ENCODE peak calls at places on chromosomes 6 and 20, in five cellular contexts. E is NCI-H146; M is HFF-Myc; X is activated gamma-delta T cell treated with anti-CD3 and anti-CD28 coated beads, Interleukin-2, amount 50 U/mL, for 16 hours; G is activated T-cell treated with anti-CD3 and anti-CD28 coated beads for 4 hours. S is an unnamed sample.
A peak's percentile ranks its signal among the peaks of the same experiment; 100 is the strongest.

GRCh38 chr6:142825760-142826159 is 119.2 kb downstream of the HIVEP2 start:
- DNase-seq in G (no peak), X (no peak), E (no peak), M (no peak), S (no peak)

GRCh38 chr20:43963872-43964791 is 49.5 kb downstream of the TOX2 start:
- DNase-seq in X (no peak), G (no peak), E (no peak), M (no peak), S (no peak)

GRCh38 chr6:11427827-11428245 is 109.7 kb upstream of the TMEM170B start:
- DNase-seq in X (no peak), E (no peak), G (no peak), M (no peak), S (peak; percentile 20)

GRCh38 chr6:165714907-165715306 is 51.9 kb upstream of the PDE10A start:
- DNase-seq in G (no peak), X (no peak), M (no peak), E (no peak), S (no peak)

GRCh38 chr20:64191002-64191401 is 26.8 kb downstream of the MYT1 start:
- DNase-seq in X (no peak), E (no peak), M (no peak), G (no peak), S (no peak)

GRCh38 chr6:29510746-29511300 is 23.1 kb upstream of the MAS1L start:
- DNase-seq in M (no peak), E (no peak), X (no peak), G (no peak), S (no peak)

GRCh38 chr6:146545608-146546007 is 2.0 kb downstream of the RAB32 start:
- DNase-seq in M (no peak), G (no peak), X (no peak), E (no peak), S (peak; percentile 38)

GRCh38 chr20:36018208-36018988 is 50.0 kb downstream of the CNBD2 start:
- DNase-seq in G (no peak), M (no peak), E (no peak), X (no peak), S (no peak)

GRCh38 chr6:106413016-106413415 is 52.5 kb downstream of the CRYBG1 start:
- DNase-seq in M (no peak), E (no peak), X (no peak), G (no peak), S (no peak)

GRCh38 chr6:26295691-26296555 is 69.1 kb upstream of the BTN3A2 start:
- DNase-seq in E (no peak), X (no peak), M (no peak), G (no peak), S (peak; percentile 96)

GRCh38 chr6:34926655-34927054 is 37.6 kb downstream of the ANKS1A start:
- DNase-seq in M (no peak), X (no peak), G (no peak), E (no peak), S (peak; percentile 70)

GRCh38 chr20:17875106-17875980 is 93.3 kb downstream of the SNX5 start:
- DNase-seq in M (no peak), X (no peak), E (no peak), G (no peak), S (no peak)

GRCh38 chr6:146770965-146771735 is 172.4 kb downstream of the ADGB start:
- DNase-seq in X (no peak), G (peak; percentile 11), E (no peak), M (no peak), S (peak; percentile 11)

GRCh38 chr6:97586344-97586743 is 303.3 kb upstream of the MMS22L start:
- DNase-seq in M (no peak), X (no peak), G (no peak), E (peak; percentile 28), S (no peak)

GRCh38 chr6:47413752-47414516 is 63.7 kb upstream of the CD2AP start:
- DNase-seq in X (peak; percentile 11), E (peak; percentile 51), G (no peak), M (peak; percentile 37), S (peak; percentile 54)

GRCh38 chr6:151161363-151161762 is 78.4 kb upstream of the AKAP12 start:
- DNase-seq in M (no peak), G (no peak), X (no peak), E (no peak), S (no peak)

GRCh38 chr6:43172127-43173007 is 1.3 kb downstream of the SRF start:
- DNase-seq in M (no peak), E (peak; percentile 76), X (peak; percentile 39), G (peak; percentile 35), S (peak; percentile 27)

GRCh38 chr6:130326496-130326895 is 39.3 kb upstream of the TMEM200A start:
- DNase-seq in X (no peak), M (no peak), G (no peak), E (no peak), S (no peak)

GRCh38 chr6:30091577-30092381 is 16.2 kb upstream of the RNF39 start:
- DNase-seq in M (peak; percentile 24), E (no peak), X (no peak), G (no peak), S (peak; percentile 17)

GRCh38 chr6:73612611-73613010 is 41.2 kb downstream of the SLC17A5 start:
- DNase-seq in G (no peak), X (no peak), M (no peak), E (no peak), S (no peak)

GRCh38 chr6:27038498-27038897 is 209.0 kb upstream of the PRSS16 start:
- DNase-seq in G (no peak), X (no peak), E (no peak), M (no peak), S (no peak)

GRCh38 chr20:3847419-3847940 is 846 bp downstream of the MAVS start:
- DNase-seq in E (no peak), G (no peak), M (no peak), X (no peak), S (no peak)

GRCh38 chr20:11912013-11912663 is 5.6 kb upstream of the BTBD3 start:
- DNase-seq in X (no peak), E (peak; percentile 58), G (no peak), M (no peak), S (no peak)

GRCh38 chr20:53752971-53753879 is 159.6 kb upstream of the ZNF217 start:
- DNase-seq in G (no peak), M (no peak), E (no peak), X (no peak), S (no peak)

GRCh38 chr20:17615645-17616479 is 46.0 kb downstream of the DSTN start:
- DNase-seq in G (no peak), X (no peak), E (peak; percentile 89), M (no peak), S (no peak)

GRCh38 chr6:33417127-33417902 is 592 bp downstream of the CUTA start:
- DNase-seq in G (no peak), M (no peak), E (no peak), X (no peak), S (peak; percentile 45)

GRCh38 chr6:48229849-48230248 is 118.9 kb upstream of the PTCHD4 start:
- DNase-seq in G (no peak), E (no peak), X (no peak), M (no peak), S (no peak)

GRCh38 chr6:18211338-18211737 is 53.0 kb downstream of the DEK start:
- DNase-seq in G (no peak), E (no peak), X (no peak), M (no peak), S (no peak)

GRCh38 chr20:956330-956951 is 40.3 kb upstream of the ANGPT4 start:
- DNase-seq in E (peak; percentile 67), M (peak; percentile 24), G (peak; percentile 73), X (peak; percentile 57), S (peak; percentile 29)

GRCh38 chr6:161135695-161136591 is 137.9 kb downstream of the AGPAT4 start:
- DNase-seq in X (no peak), E (no peak), M (no peak), G (no peak), S (no peak)

GRCh38 chr6:34589633-34590139 is 33.6 kb upstream of the SPDEF start:
- DNase-seq in E (no peak), M (no peak), G (no peak), X (no peak), S (no peak)

GRCh38 chr6:138031850-138032249 is 75.4 kb downstream of the PERP start:
- DNase-seq in X (no peak), M (no peak), E (no peak), G (no peak), S (no peak)

GRCh38 chr6:34132486-34133185 is 13.3 kb downstream of the GRM4 start:
- DNase-seq in X (no peak), E (no peak), M (peak; percentile 7), G (no peak), S (no peak)

GRCh38 chr6:40930555-40930954 is 108.5 kb downstream of the UNC5CL start:
- DNase-seq in M (no peak), E (no peak), G (no peak), X (no peak), S (no peak)

GRCh38 chr6:154343473-154344308 is 12.9 kb downstream of the IPCEF1 start:
- DNase-seq in M (peak; percentile 29), X (no peak), E (peak; percentile 99), G (no peak), S (no peak)

GRCh38 chr6:150588862-150589499 is 10.7 kb upstream of the PLEKHG1 start:
- DNase-seq in E (peak; percentile 78), G (no peak), X (no peak), M (no peak), S (no peak)

S was measured in RCC 7860.